ENCODE peak calls at places on chromosomes 11 and 22, in seven cellular contexts. D is coronary artery, O is left cardiac atrium, X is RPMI7951, A is fibroblast of lung, J is AML-193, U is H7. V is an unnamed sample.

GRCh38 chr11:35662061-35662648 is 420 bp upstream of the TRIM44 start:
- DNase-seq in X (no peak), U (peak; percentile 22), O (no peak), D (no peak), A (peak; percentile 5), J (peak; percentile 54), V (no peak)

GRCh38 chr22:22031571-22031970 is 49.0 kb upstream of the TOP3B start:
- DNase-seq in X (no peak), A (no peak), O (no peak), J (no peak), D (no peak), U (no peak), V (no peak)

GRCh38 chr22:49218142-49218541 is 609.5 kb downstream of the BRD1 start:
- DNase-seq in O (no peak), X (no peak), D (no peak), A (no peak), J (no peak), U (peak; percentile 23), V (no peak)

GRCh38 chr11:61128947-61129346 is 26.7 kb downstream of the CD5 start:
- DNase-seq in A (no peak), X (no peak), O (no peak), U (no peak), J (no peak), D (no peak), V (no peak)

GRCh38 chr22:41022470-41023298 is 69.7 kb upstream of the EP300 start:
- DNase-seq in O (peak; percentile 94), D (peak; percentile 94), J (peak; percentile 66), A (peak; percentile 91), X (peak; percentile 86), U (peak; percentile 97), V (peak; percentile 93)

GRCh38 chr11:63813563-63814382 is 517 bp downstream of the SPINDOC start:
- DNase-seq in X (peak; percentile 65), O (peak; percentile 66), A (peak; percentile 68), U (peak; percentile 86), D (no peak), J (no peak), V (peak; percentile 71)

GRCh38 chr11:92838655-92839334 is 130.7 kb upstream of the MTNR1B start:
- DNase-seq in X (no peak), A (peak; percentile 38), O (no peak), U (peak; percentile 47), D (no peak), J (no peak), V (peak; percentile 65)

GRCh38 chr11:48024635-48025071 is 44.3 kb downstream of the PTPRJ start:
- DNase-seq in J (no peak), D (no peak), X (peak; percentile 37), U (no peak), A (no peak), O (no peak), V (no peak)

GRCh38 chr11:44623716-44624491 is 58.4 kb downstream of the CD82 start:
- DNase-seq in D (peak; percentile 66), O (no peak), J (no peak), U (peak; percentile 22), A (no peak), X (no peak), V (no peak)

GRCh38 chr11:110896358-110896757 is 184.1 kb upstream of the ARHGAP20 start:
- DNase-seq in O (no peak), A (peak; percentile 86), U (no peak), X (peak; percentile 74), D (no peak), J (no peak), V (peak; percentile 38)

GRCh38 chr11:101996106-101996505 is 51.1 kb upstream of the CFAP300 start:
- DNase-seq in A (no peak), U (no peak), O (no peak), X (no peak), D (no peak), J (no peak), V (no peak)